ENCODE peak calls at places on chromosomes 16 and 17, in four cellular contexts. I, U, O and J are unnamed samples.

GRCh38 chr16:51875834-51876725 is 670.9 kb downstream of the TOX3 start:
- DNase-seq in O (no peak), U (no peak), I (no peak), J (no peak)

GRCh38 chr16:28063047-28063521 is 430 bp downstream of the GSG1L start:
- DNase-seq in U (peak; percentile 12), O (no peak), I (peak; percentile 20), J (peak; percentile 22)

GRCh38 chr17:8964801-8965393 is 610 bp downstream of the PIK3R5 start:
- DNase-seq in U (no peak), I (no peak), O (no peak), J (no peak)

GRCh38 chr17:9266769-9267168 is 245.5 kb downstream of the NTN1 start:
- DNase-seq in O (no peak), I (peak; percentile 91), U (no peak), J (no peak)

GRCh38 chr17:77566566-77566965 is 391.9 kb upstream of the TNRC6C start:
- DNase-seq in U (no peak), I (no peak), O (no peak), J (no peak)

GRCh38 chr16:53881371-53881770 is 177.4 kb downstream of the FTO start:
- DNase-seq in I (peak; percentile 16), U (peak; percentile 94), O (no peak), J (peak; percentile 84)

GRCh38 chr17:28457890-28458289 is 15.6 kb upstream of the SLC13A2 start:
- DNase-seq in U (no peak), I (no peak), O (no peak), J (no peak)

GRCh38 chr16:49700928-49701685 is 154.8 kb downstream of the ZNF423 start:
- DNase-seq in O (no peak), I (no peak), U (no peak), J (peak; percentile 49)

GRCh38 chr17:61536417-61536955 is 54.5 kb downstream of the NACA2 start:
- DNase-seq in I (no peak), O (no peak), U (no peak), J (peak; percentile 26)

GRCh38 chr17:9577402-9577709 is 914 bp downstream of the CFAP52 start:
- DNase-seq in O (no peak), U (peak; percentile 6), I (no peak), J (no peak)

DNA sequence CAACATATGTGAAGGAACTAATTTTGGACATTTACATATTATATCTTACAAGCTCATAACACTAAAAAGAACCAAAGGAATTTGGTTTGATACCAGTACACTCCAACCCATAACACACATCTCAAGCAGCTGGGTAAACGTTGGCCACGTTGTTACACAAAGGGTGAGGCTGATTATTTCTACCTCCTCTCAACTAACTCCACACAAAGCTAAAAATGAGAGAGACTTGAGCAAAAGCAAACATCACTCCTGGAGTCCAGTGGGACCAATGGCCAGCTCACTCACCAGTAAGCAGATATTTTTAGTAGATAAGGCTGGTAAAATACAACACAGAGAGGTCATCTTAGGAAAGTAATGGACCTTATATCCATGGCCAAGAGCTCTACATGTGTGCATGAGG is 207.6 kb downstream of the MRTFB start:
- DNase-seq in I (no peak), O (no peak), U (no peak), J (no peak)
- TF ChIP-seq CTCF in I (no peak), O (no peak), U (no peak), J (no peak)

GRCh38 chr17:15009087-15009486 is 256.0 kb downstream of the PMP22 start:
- DNase-seq in U (no peak), O (no peak), I (no peak), J (no peak)

GRCh38 chr17:15006421-15006820 is 258.7 kb downstream of the PMP22 start:
- DNase-seq in I (no peak), O (no peak), U (no peak), J (no peak)

DNA sequence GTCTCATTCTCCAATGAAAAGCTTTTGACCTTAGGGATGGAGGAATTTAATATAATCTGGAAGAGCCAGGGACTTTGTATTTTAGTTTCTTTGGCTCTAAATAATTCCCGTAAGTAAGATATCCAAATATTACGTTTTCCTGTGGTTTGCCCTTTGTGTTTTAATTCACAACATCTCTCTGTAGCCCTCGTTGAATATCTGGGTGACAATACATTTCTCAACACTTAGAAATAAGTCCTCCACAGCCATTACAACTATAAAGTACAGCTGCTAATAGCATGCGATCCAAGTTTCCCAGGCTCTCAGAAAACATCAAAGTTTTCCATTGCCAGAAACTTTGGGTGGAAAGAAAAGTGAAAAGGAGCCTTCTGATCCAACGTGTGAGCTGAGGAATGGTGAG is 258.1 kb downstream of the PMP22 start:
- DNase-seq in O (no peak), I (no peak), U (no peak), J (no peak)
- H3K4me3 ChIP-seq in O (no peak overlapping the region), I (no peak overlapping the region), U (no peak overlapping the region), J (no peak overlapping the region)

GRCh38 chr17:1484586-1485310 is 7.7 kb downstream of the MYO1C start:
- DNase-seq in O (peak; percentile 74), U (peak; percentile 52), I (no peak), J (peak; percentile 51)
- TF ChIP-seq CTCF in O (no peak), U (peak; percentile 26), I (no peak), J (peak; percentile 40)

GRCh38 chr16:72482695-72483094 is 310.7 kb upstream of the PMFBP1 start:
- DNase-seq in O (no peak), I (no peak), U (no peak), J (no peak)
- H3K4me3 ChIP-seq in O (no peak overlapping the region), I (no peak overlapping the region), U (no peak overlapping the region), J (no peak overlapping the region)

GRCh38 chr16:21302898-21303528 is 24.9 kb upstream of the CRYM start:
- DNase-seq in I (peak; percentile 64), U (peak; percentile 97), O (no peak), J (peak; percentile 86)

GRCh38 chr16:21300309-21301167 is 22.4 kb upstream of the CRYM start:
- DNase-seq in O (peak; percentile 98), I (peak; percentile 99), U (peak; percentile 100), J (peak; percentile 100)

GRCh38 chr16:21302454-21302853 is 24.4 kb upstream of the CRYM start:
- DNase-seq in U (peak; percentile 43), O (no peak), I (no peak), J (peak; percentile 8)

GRCh38 chr16:21301895-21302291 is 23.8 kb upstream of the CRYM start:
- DNase-seq in U (no peak), I (no peak), O (no peak), J (peak; percentile 16)

GRCh38 chr16:21301168-21301894 is 23.2 kb upstream of the CRYM start:
- DNase-seq in O (peak; percentile 61), U (peak; percentile 77), I (peak; percentile 47), J (peak; percentile 65)
- TF ChIP-seq CTCF in O (peak; percentile 42), U (no peak), I (no peak), J (peak; percentile 23)

DNA sequence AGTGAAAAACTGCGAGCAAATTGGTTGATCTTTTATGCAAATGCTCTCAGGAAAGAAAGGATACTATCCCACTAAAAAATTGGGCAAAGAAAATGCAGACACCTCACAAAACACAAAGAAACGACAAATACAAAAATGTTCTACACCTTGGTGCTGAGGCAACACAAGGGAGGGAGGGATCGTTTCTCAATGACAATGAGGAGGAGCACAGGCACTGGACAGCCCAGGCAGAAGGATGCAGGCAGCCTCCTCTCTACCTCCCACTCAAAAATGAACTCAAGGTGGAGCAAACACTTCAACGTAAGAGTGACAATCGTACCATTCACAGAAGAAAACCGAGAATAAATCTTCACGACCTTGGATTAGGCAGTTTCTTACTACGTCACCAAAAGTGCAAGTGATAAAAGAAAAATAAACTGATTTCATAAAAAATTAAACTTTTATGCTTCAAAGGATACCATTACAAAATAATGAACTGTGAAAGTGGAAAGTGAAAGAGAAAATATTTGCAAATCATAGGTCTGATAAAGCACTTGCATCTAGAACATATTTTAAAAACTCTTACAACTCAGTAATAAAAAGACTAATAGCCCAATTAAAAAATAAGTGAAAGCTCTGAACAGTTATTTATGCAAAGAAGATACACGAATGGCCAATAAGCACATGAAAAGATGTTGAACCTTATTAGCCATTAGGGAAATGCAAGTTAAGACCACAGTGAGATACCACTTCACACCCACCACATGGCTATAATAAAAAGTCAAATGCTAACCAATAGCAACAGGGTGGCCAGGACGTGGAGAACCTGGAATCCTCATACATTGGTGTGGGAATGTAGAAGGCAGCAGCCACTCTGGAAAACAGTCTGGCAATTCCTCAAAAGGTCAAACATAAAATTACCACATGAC is 80.8 kb upstream of the TRAP1 start:
- DNase-seq in U (no peak), O (no peak), I (no peak), J (no peak)
- H3K4me3 ChIP-seq in U (no peak overlapping the region), O (no peak overlapping the region), I (no peak overlapping the region), J (no peak overlapping the region)

GRCh38 chr16:89621136-89621697 is 7.8 kb downstream of the DPEP1 start:
- DNase-seq in U (no peak), I (no peak), O (no peak), J (no peak)

GRCh38 chr16:89618114-89618999 is 4.9 kb downstream of the DPEP1 start:
- DNase-seq in I (no peak), O (no peak), U (no peak), J (peak; percentile 40)

GRCh38 chr16:89621698-89622409 is 8.4 kb downstream of the DPEP1 start:
- DNase-seq in U (no peak), O (no peak), I (no peak), J (no peak)

GRCh38 chr16:89620406-89620841 is 7.0 kb downstream of the DPEP1 start:
- DNase-seq in O (no peak), U (no peak), I (no peak), J (no peak)

DNA sequence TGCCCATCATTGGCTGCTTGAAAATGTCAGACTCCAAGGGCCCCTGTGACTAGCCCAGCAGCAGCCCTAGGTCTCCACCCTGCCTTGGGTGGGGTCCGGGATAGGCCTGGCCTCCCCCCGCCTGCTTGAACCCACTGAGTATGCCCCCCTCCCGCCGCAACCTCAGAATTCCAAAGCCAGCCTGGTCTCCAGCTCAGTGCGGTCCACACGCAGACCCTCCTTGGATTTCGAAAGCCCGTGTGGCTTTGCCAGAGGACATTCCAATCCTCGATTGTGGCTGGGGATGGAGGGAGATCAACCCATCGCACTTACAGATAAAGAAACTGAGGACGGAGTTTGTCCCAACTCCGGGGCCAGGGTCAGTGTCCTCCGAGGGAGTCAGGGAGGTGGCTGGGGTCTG is 6.4 kb downstream of the DPEP1 start:
- DNase-seq in U (no peak), I (no peak), O (no peak), J (peak; percentile 44)
- TF ChIP-seq CTCF in U (no peak), I (no peak), O (no peak), J (no peak)

GRCh38 chr17:41042953-41043352 is 1.7 kb upstream of the KRTAP1-1 start:
- DNase-seq in O (no peak), U (no peak), I (no peak), J (no peak)

GRCh38 chr17:41037853-41038350 is 3.2 kb upstream of the KRTAP1-3 start:
- DNase-seq in I (no peak), U (no peak), O (no peak), J (no peak)
- H3K4me3 ChIP-seq in I (no peak overlapping the region), U (no peak overlapping the region), O (no peak overlapping the region), J (no peak overlapping the region)

DNA sequence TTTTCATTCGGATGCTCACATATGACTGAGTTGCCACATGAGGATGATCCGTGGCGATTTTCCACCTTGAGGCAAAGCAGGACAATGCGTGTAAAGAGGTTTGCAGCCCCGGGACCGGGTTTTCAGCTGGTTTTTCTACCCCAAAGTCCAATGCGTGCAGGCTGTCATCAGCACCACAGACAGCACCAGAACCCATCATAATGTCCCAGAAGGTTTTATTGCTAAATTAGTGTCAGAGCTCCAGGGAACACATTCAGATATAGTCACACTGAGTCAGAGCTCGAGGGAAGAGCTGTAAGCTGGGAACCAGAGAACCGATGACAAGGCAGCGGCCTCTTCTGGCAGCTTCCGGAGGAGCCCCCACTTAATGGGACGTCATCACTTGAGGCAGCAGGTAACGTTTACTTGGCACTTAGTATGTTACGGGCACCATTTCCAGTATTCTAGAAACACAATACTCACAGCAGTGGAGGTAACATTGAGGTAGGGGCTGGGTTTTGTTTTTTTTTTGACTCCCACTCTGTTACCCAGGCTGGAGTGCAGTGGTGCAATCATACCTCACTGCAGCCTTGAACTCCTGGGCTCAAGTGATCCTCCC is 8.9 kb upstream of the NAGPA start:
- DNase-seq in I (peak; percentile 51), O (no peak), U (no peak), J (peak; percentile 21)
- TF ChIP-seq CTCF in I (no peak), O (no peak), U (no peak), J (peak; percentile 12)